ENCODE peak calls at places on chromosome 1, in eight cellular contexts. W is mucosa of gallbladder, V is sigmoid colon, T is iris pigment epithelial cell, P is NT2/D1, I is AG04450, Q is hypothalamus, R is activated T-cell treated with anti-CD3 and anti-CD28 coated beads for 1 hour. Z is an unnamed sample.

GRCh38 chr1:24688621-24689195 is 45.6 kb downstream of the SRRM1 start:
- DNase-seq in W (peak; percentile 70), V (peak; percentile 85), T (peak; percentile 63), P (peak; percentile 66), I (peak; percentile 38), Q (peak; percentile 11), R (peak; percentile 53), Z (peak; percentile 86)

GRCh38 chr1:83818916-83819315 is 180.0 kb downstream of the TTLL7 start:
- DNase-seq in W (peak; percentile 28), V (no peak), T (peak; percentile 12), P (no peak), I (no peak), Q (no peak), R (no peak), Z (no peak)

GRCh38 chr1:184365699-184366098 is 21.1 kb upstream of the C1orf21 start:
- DNase-seq in W (no peak), V (no peak), T (no peak), P (no peak), I (no peak), Q (no peak), R (no peak), Z (no peak)

GRCh38 chr1:180745098-180745497 is 113.3 kb downstream of the XPR1 start:
- DNase-seq in W (no peak), V (no peak), T (no peak), P (no peak), I (no peak), Q (no peak), R (no peak), Z (no peak)

GRCh38 chr1:171841931-171842723 is 829 bp downstream of the DNM3 start:
- DNase-seq in W (no peak), V (peak; percentile 64), T (no peak), P (no peak), I (no peak), Q (no peak), R (peak; percentile 8), Z (no peak)

GRCh38 chr1:228540161-228540917 is 53.2 kb downstream of the RNF187 start:
- DNase-seq in W (no peak), V (no peak), T (no peak), P (no peak), I (no peak), Q (no peak), R (no peak), Z (peak; percentile 23)

GRCh38 chr1:157691285-157691920 is 9.2 kb downstream of the FCRL3 start:
- DNase-seq in W (no peak), V (no peak), T (peak; percentile 39), P (peak; percentile 30), I (no peak), Q (no peak), R (no peak), Z (no peak)

GRCh38 chr1:57423135-57424131 is at the start of gene DAB1:
- DNase-seq in W (no peak), V (no peak), T (peak; percentile 22), P (peak; percentile 46), I (no peak), Q (no peak), R (no peak), Z (peak; percentile 63)

GRCh38 chr1:9891207-9891606 is 18.9 kb downstream of the CTNNBIP1 start:
- DNase-seq in W (no peak), V (no peak), T (no peak), P (peak; percentile 35), I (no peak), Q (no peak), R (no peak), Z (no peak)

GRCh38 chr1:23613191-23614126 is 54.2 kb upstream of the ID3 start:
- DNase-seq in W (no peak), V (no peak), T (no peak), P (no peak), I (no peak), Q (no peak), R (no peak), Z (peak; percentile 87)

GRCh38 chr1:234309598-234310459 is 63.4 kb upstream of the COA6 start:
- DNase-seq in W (peak; percentile 75), V (no peak), T (peak; percentile 52), P (peak; percentile 87), I (no peak), Q (no peak), R (peak; percentile 50), Z (peak; percentile 85)

GRCh38 chr1:16229976-16230740 is 6.8 kb downstream of the CPLANE2 start:
- DNase-seq in W (no peak), V (no peak), T (no peak), P (no peak), I (no peak), Q (no peak), R (no peak), Z (peak; percentile 58)

GRCh38 chr1:46197551-46198025 is 646 bp downstream of the POMGNT1 start:
- DNase-seq in W (no peak), V (no peak), T (no peak), P (no peak), I (no peak), Q (no peak), R (no peak), Z (no peak)

GRCh38 chr1:220872296-220872695 is 6.9 kb upstream of the HLX start:
- DNase-seq in W (no peak), V (no peak), T (no peak), P (no peak), I (no peak), Q (no peak), R (no peak), Z (no peak)

GRCh38 chr1:41483960-41484844 is at the start of gene EDN2:
- DNase-seq in W (peak; percentile 77), V (peak; percentile 84), T (no peak), P (no peak), I (no peak), Q (no peak), R (no peak), Z (peak; percentile 70)

GRCh38 chr1:11316701-11317100 is 43.7 kb downstream of the UBIAD1 start:
- DNase-seq in W (no peak), V (no peak), T (peak; percentile 9), P (no peak), I (no peak), Q (no peak), R (no peak), Z (no peak)

GRCh38 chr1:7045897-7046296 is 260.6 kb downstream of the CAMTA1 start:
- DNase-seq in W (no peak), V (no peak), T (no peak), P (no peak), I (no peak), Q (no peak), R (no peak), Z (no peak)

GRCh38 chr1:11749203-11749689 is 12.7 kb upstream of the C1orf167 start:
- DNase-seq in W (peak; percentile 46), V (no peak), T (no peak), P (no peak), I (no peak), Q (no peak), R (no peak), Z (peak; percentile 92)

GRCh38 chr1:189510827-189511226 is 966.8 kb downstream of the BRINP3 start:
- DNase-seq in W (no peak), V (no peak), T (no peak), P (no peak), I (no peak), Q (no peak), R (no peak), Z (no peak)

GRCh38 chr1:33296082-33296458 is 24.8 kb downstream of the A3GALT2 start:
- DNase-seq in W (no peak), V (peak; percentile 64), T (no peak), P (no peak), I (no peak), Q (no peak), R (no peak), Z (peak; percentile 72)

GRCh38 chr1:200243042-200243437 is 166.8 kb downstream of the ZNF281 start:
- DNase-seq in W (no peak), V (no peak), T (no peak), P (no peak), I (no peak), Q (no peak), R (no peak), Z (no peak)

GRCh38 chr1:150235436-150235851 is 468 bp downstream of the ANP32E start:
- DNase-seq in W (no peak), V (no peak), T (peak; percentile 27), P (no peak), I (no peak), Q (no peak), R (no peak), Z (no peak)

GRCh38 chr1:197944485-197944884 is 27.3 kb downstream of the LHX9 start:
- DNase-seq in W (no peak), V (no peak), T (no peak), P (no peak), I (no peak), Q (no peak), R (no peak), Z (no peak)

GRCh38 chr1:180173952-180174351 is 19.3 kb downstream of the QSOX1 start:
- DNase-seq in W (peak; percentile 66), V (peak; percentile 97), T (no peak), P (no peak), I (no peak), Q (no peak), R (no peak), Z (peak; percentile 84)

GRCh38 chr1:60571811-60572210 is 498.2 kb upstream of the C1orf87 start:
- DNase-seq in W (no peak), V (no peak), T (peak; percentile 83), P (no peak), I (no peak), Q (no peak), R (no peak), Z (no peak)

GRCh38 chr1:42937836-42938595 is 20.7 kb downstream of the SLC2A1 start:
- DNase-seq in W (no peak), V (peak; percentile 24), T (no peak), P (no peak), I (no peak), Q (no peak), R (no peak), Z (peak; percentile 76)

GRCh38 chr1:195481293-195481692 is 1126.9 kb downstream of the KCNT2 start:
- DNase-seq in W (no peak), V (no peak), T (no peak), P (peak; percentile 11), I (no peak), Q (no peak), R (no peak), Z (peak; percentile 22)

GRCh38 chr1:210741564-210741963 is 392.4 kb downstream of the KCNH1 start:
- DNase-seq in W (no peak), V (no peak), T (no peak), P (no peak), I (no peak), Q (no peak), R (no peak), Z (no peak)

GRCh38 chr1:65469889-65470340 is 49.4 kb downstream of the LEPR start:
- DNase-seq in W (no peak), V (no peak), T (peak; percentile 56), P (no peak), I (no peak), Q (no peak), R (no peak), Z (no peak)